ENCODE peak calls at places on chromosome 16, in nine cellular contexts. One of them, this sample, is unnamed.
A peak's percentile ranks its signal among the peaks of the same experiment; 100 is the strongest.

GRCh38 chr16:30570621-30571443 is 682 bp downstream of the ZNF688 start:
- DNase-seq in A549: no peak
- DNase-seq in activated CD8-positive, alpha-beta memory T cell treated with anti-CD3 and anti-CD28 coated beads for 48 hours: no peak
- DNase-seq in naive thymus-derived CD8-positive, alpha-beta T cell: no peak
- DNase-seq in NCI-H1092 treated with DMSO at 0.1 percent for 48 hours: peak; percentile 36
- DNase-seq in iris pigment epithelial cell: no peak
- DNase-seq in ELF-1: no peak
- DNase-seq in GM20000: peak; percentile 57
- DNase-seq in AG04449: no peak
- DNase-seq in this sample: no peak

GRCh38 chr16:15874745-15875314 is 13.6 kb downstream of the CEP20 start:
- DNase-seq in activated CD8-positive, alpha-beta memory T cell treated with anti-CD3 and anti-CD28 coated beads for 48 hours: no peak
- DNase-seq in NCI-H1092 treated with DMSO at 0.1 percent for 48 hours: peak; percentile 5
- DNase-seq in AG04449: no peak
- DNase-seq in GM20000: no peak
- DNase-seq in naive thymus-derived CD8-positive, alpha-beta T cell: no peak
- DNase-seq in ELF-1: peak; percentile 48
- DNase-seq in A549: peak; percentile 87
- DNase-seq in iris pigment epithelial cell: peak; percentile 80
- DNase-seq in this sample: no peak

GRCh38 chr16:27430923-27431484 is 29.0 kb downstream of the IL21R start:
- DNase-seq in iris pigment epithelial cell: peak; percentile 48
- DNase-seq in NCI-H1092 treated with DMSO at 0.1 percent for 48 hours: no peak
- DNase-seq in A549: no peak
- DNase-seq in GM20000: no peak
- DNase-seq in AG04449: no peak
- DNase-seq in activated CD8-positive, alpha-beta memory T cell treated with anti-CD3 and anti-CD28 coated beads for 48 hours: no peak
- DNase-seq in ELF-1: peak; percentile 26
- DNase-seq in naive thymus-derived CD8-positive, alpha-beta T cell: no peak
- DNase-seq in this sample: no peak

GRCh38 chr16:50448522-50448921 is 79.7 kb upstream of the BRD7 start:
- DNase-seq in NCI-H1092 treated with DMSO at 0.1 percent for 48 hours: no peak
- DNase-seq in naive thymus-derived CD8-positive, alpha-beta T cell: no peak
- DNase-seq in GM20000: no peak
- DNase-seq in A549: no peak
- DNase-seq in AG04449: no peak
- DNase-seq in ELF-1: peak; percentile 40
- DNase-seq in iris pigment epithelial cell: no peak
- DNase-seq in activated CD8-positive, alpha-beta memory T cell treated with anti-CD3 and anti-CD28 coated beads for 48 hours: no peak
- DNase-seq in this sample: no peak

GRCh38 chr16:8522757-8523156 is 67.6 kb downstream of the TMEM114 start:
- DNase-seq in AG04449: no peak
- DNase-seq in ELF-1: no peak
- DNase-seq in A549: no peak
- DNase-seq in GM20000: no peak
- DNase-seq in naive thymus-derived CD8-positive, alpha-beta T cell: no peak
- DNase-seq in NCI-H1092 treated with DMSO at 0.1 percent for 48 hours: no peak
- DNase-seq in activated CD8-positive, alpha-beta memory T cell treated with anti-CD3 and anti-CD28 coated beads for 48 hours: no peak
- DNase-seq in iris pigment epithelial cell: no peak
- DNase-seq in this sample: no peak

GRCh38 chr16:80948886-80949502 is 57.7 kb downstream of the CMC2 start:
- DNase-seq in A549: peak; percentile 17
- DNase-seq in GM20000: peak; percentile 57
- DNase-seq in activated CD8-positive, alpha-beta memory T cell treated with anti-CD3 and anti-CD28 coated beads for 48 hours: no peak
- DNase-seq in NCI-H1092 treated with DMSO at 0.1 percent for 48 hours: peak; percentile 1
- DNase-seq in naive thymus-derived CD8-positive, alpha-beta T cell: no peak
- DNase-seq in ELF-1: peak; percentile 67
- DNase-seq in iris pigment epithelial cell: peak; percentile 46
- DNase-seq in AG04449: no peak
- DNase-seq in this sample: no peak

GRCh38 chr16:104355-104754 is 26.3 kb downstream of the MPG start:
- DNase-seq in NCI-H1092 treated with DMSO at 0.1 percent for 48 hours: no peak
- DNase-seq in activated CD8-positive, alpha-beta memory T cell treated with anti-CD3 and anti-CD28 coated beads for 48 hours: no peak
- DNase-seq in ELF-1: no peak
- DNase-seq in A549: no peak
- DNase-seq in naive thymus-derived CD8-positive, alpha-beta T cell: no peak
- DNase-seq in iris pigment epithelial cell: no peak
- DNase-seq in AG04449: no peak
- DNase-seq in GM20000: no peak
- DNase-seq in this sample: no peak

GRCh38 chr16:11596572-11597226 is 10.0 kb upstream of the LITAF start:
- DNase-seq in ELF-1: no peak
- DNase-seq in activated CD8-positive, alpha-beta memory T cell treated with anti-CD3 and anti-CD28 coated beads for 48 hours: no peak
- DNase-seq in A549: no peak
- DNase-seq in naive thymus-derived CD8-positive, alpha-beta T cell: no peak
- DNase-seq in iris pigment epithelial cell: no peak
- DNase-seq in AG04449: no peak
- DNase-seq in GM20000: no peak
- DNase-seq in NCI-H1092 treated with DMSO at 0.1 percent for 48 hours: no peak
- DNase-seq in this sample: no peak

GRCh38 chr16:71883849-71884638 is at the start of gene ZNF821:
- DNase-seq in iris pigment epithelial cell: peak; percentile 65
- DNase-seq in naive thymus-derived CD8-positive, alpha-beta T cell: peak; percentile 85
- DNase-seq in activated CD8-positive, alpha-beta memory T cell treated with anti-CD3 and anti-CD28 coated beads for 48 hours: peak; percentile 49
- DNase-seq in ELF-1: peak; percentile 93
- DNase-seq in NCI-H1092 treated with DMSO at 0.1 percent for 48 hours: peak; percentile 79
- DNase-seq in AG04449: no peak
- DNase-seq in A549: peak; percentile 78
- DNase-seq in GM20000: peak; percentile 93
- DNase-seq in this sample: peak; percentile 62

GRCh38 chr16:81442909-81443687 is 1.5 kb upstream of the CMIP start:
- DNase-seq in AG04449: no peak
- DNase-seq in NCI-H1092 treated with DMSO at 0.1 percent for 48 hours: no peak
- DNase-seq in ELF-1: no peak
- DNase-seq in naive thymus-derived CD8-positive, alpha-beta T cell: no peak
- DNase-seq in A549: no peak
- DNase-seq in activated CD8-positive, alpha-beta memory T cell treated with anti-CD3 and anti-CD28 coated beads for 48 hours: no peak
- DNase-seq in GM20000: no peak
- DNase-seq in iris pigment epithelial cell: no peak
- DNase-seq in this sample: no peak

GRCh38 chr16:57140866-57141668 is 44.8 kb downstream of the PSME3IP1 start:
- DNase-seq in AG04449: no peak
- DNase-seq in A549: no peak
- DNase-seq in naive thymus-derived CD8-positive, alpha-beta T cell: peak; percentile 34
- DNase-seq in NCI-H1092 treated with DMSO at 0.1 percent for 48 hours: no peak
- DNase-seq in iris pigment epithelial cell: no peak
- DNase-seq in ELF-1: no peak
- DNase-seq in activated CD8-positive, alpha-beta memory T cell treated with anti-CD3 and anti-CD28 coated beads for 48 hours: no peak
- DNase-seq in GM20000: no peak
- DNase-seq in this sample: no peak

GRCh38 chr16:49440156-49441065 is 66.8 kb downstream of the C16orf78 start:
- DNase-seq in AG04449: no peak
- DNase-seq in ELF-1: peak; percentile 38
- DNase-seq in iris pigment epithelial cell: no peak
- DNase-seq in GM20000: no peak
- DNase-seq in NCI-H1092 treated with DMSO at 0.1 percent for 48 hours: no peak
- DNase-seq in activated CD8-positive, alpha-beta memory T cell treated with anti-CD3 and anti-CD28 coated beads for 48 hours: no peak
- DNase-seq in naive thymus-derived CD8-positive, alpha-beta T cell: no peak
- DNase-seq in A549: no peak
- DNase-seq in this sample: no peak

GRCh38 chr16:67552476-67552875 is 9.8 kb upstream of the CTCF start:
- DNase-seq in NCI-H1092 treated with DMSO at 0.1 percent for 48 hours: peak; percentile 56
- DNase-seq in naive thymus-derived CD8-positive, alpha-beta T cell: no peak
- DNase-seq in AG04449: no peak
- DNase-seq in ELF-1: peak; percentile 29
- DNase-seq in GM20000: no peak
- DNase-seq in iris pigment epithelial cell: no peak
- DNase-seq in A549: no peak
- DNase-seq in activated CD8-positive, alpha-beta memory T cell treated with anti-CD3 and anti-CD28 coated beads for 48 hours: no peak
- DNase-seq in this sample: no peak

GRCh38 chr16:6105115-6105514 is 1007.5 kb upstream of the EEF2KMT start:
- DNase-seq in AG04449: no peak
- DNase-seq in naive thymus-derived CD8-positive, alpha-beta T cell: no peak
- DNase-seq in NCI-H1092 treated with DMSO at 0.1 percent for 48 hours: no peak
- DNase-seq in iris pigment epithelial cell: no peak
- DNase-seq in A549: no peak
- DNase-seq in GM20000: no peak
- DNase-seq in ELF-1: no peak
- DNase-seq in activated CD8-positive, alpha-beta memory T cell treated with anti-CD3 and anti-CD28 coated beads for 48 hours: no peak
- DNase-seq in this sample: no peak

GRCh38 chr16:86585821-86586611 is 7.7 kb downstream of the FOXL1 start:
- DNase-seq in naive thymus-derived CD8-positive, alpha-beta T cell: no peak
- DNase-seq in activated CD8-positive, alpha-beta memory T cell treated with anti-CD3 and anti-CD28 coated beads for 48 hours: no peak
- DNase-seq in NCI-H1092 treated with DMSO at 0.1 percent for 48 hours: no peak
- DNase-seq in ELF-1: no peak
- DNase-seq in AG04449: peak; percentile 84
- DNase-seq in A549: no peak
- DNase-seq in GM20000: no peak
- DNase-seq in iris pigment epithelial cell: peak; percentile 58
- DNase-seq in this sample: no peak

GRCh38 chr16:20897253-20897896 is 2.8 kb downstream of the DCUN1D3 start:
- DNase-seq in AG04449: no peak
- DNase-seq in iris pigment epithelial cell: peak; percentile 91
- DNase-seq in ELF-1: no peak
- DNase-seq in naive thymus-derived CD8-positive, alpha-beta T cell: no peak
- DNase-seq in NCI-H1092 treated with DMSO at 0.1 percent for 48 hours: no peak
- DNase-seq in activated CD8-positive, alpha-beta memory T cell treated with anti-CD3 and anti-CD28 coated beads for 48 hours: no peak
- DNase-seq in A549: no peak
- DNase-seq in GM20000: no peak
- DNase-seq in this sample: no peak

GRCh38 chr16:23353440-23353839 is 51.3 kb downstream of the SCNN1B start:
- DNase-seq in iris pigment epithelial cell: no peak
- DNase-seq in NCI-H1092 treated with DMSO at 0.1 percent for 48 hours: no peak
- DNase-seq in GM20000: no peak
- DNase-seq in activated CD8-positive, alpha-beta memory T cell treated with anti-CD3 and anti-CD28 coated beads for 48 hours: no peak
- DNase-seq in naive thymus-derived CD8-positive, alpha-beta T cell: no peak
- DNase-seq in ELF-1: no peak
- DNase-seq in A549: no peak
- DNase-seq in AG04449: no peak
- DNase-seq in this sample: no peak

GRCh38 chr16:57889960-57890751 is 80.8 kb downstream of the CNGB1 start:
- DNase-seq in naive thymus-derived CD8-positive, alpha-beta T cell: no peak
- DNase-seq in iris pigment epithelial cell: peak; percentile 79
- DNase-seq in activated CD8-positive, alpha-beta memory T cell treated with anti-CD3 and anti-CD28 coated beads for 48 hours: no peak
- DNase-seq in AG04449: no peak
- DNase-seq in ELF-1: no peak
- DNase-seq in NCI-H1092 treated with DMSO at 0.1 percent for 48 hours: no peak
- DNase-seq in GM20000: no peak
- DNase-seq in A549: no peak
- DNase-seq in this sample: no peak

GRCh38 chr16:27819356-27819755 is 244.2 kb downstream of the GSG1L start:
- DNase-seq in naive thymus-derived CD8-positive, alpha-beta T cell: peak; percentile 55
- DNase-seq in AG04449: no peak
- DNase-seq in GM20000: no peak
- DNase-seq in ELF-1: no peak
- DNase-seq in iris pigment epithelial cell: no peak
- DNase-seq in NCI-H1092 treated with DMSO at 0.1 percent for 48 hours: no peak
- DNase-seq in A549: no peak
- DNase-seq in activated CD8-positive, alpha-beta memory T cell treated with anti-CD3 and anti-CD28 coated beads for 48 hours: no peak
- DNase-seq in this sample: no peak

GRCh38 chr16:80100846-80101451 is 439.8 kb upstream of the DYNLRB2 start:
- DNase-seq in ELF-1: no peak
- DNase-seq in GM20000: no peak
- DNase-seq in activated CD8-positive, alpha-beta memory T cell treated with anti-CD3 and anti-CD28 coated beads for 48 hours: no peak
- DNase-seq in iris pigment epithelial cell: no peak
- DNase-seq in A549: no peak
- DNase-seq in AG04449: no peak
- DNase-seq in naive thymus-derived CD8-positive, alpha-beta T cell: no peak
- DNase-seq in NCI-H1092 treated with DMSO at 0.1 percent for 48 hours: peak; percentile 3
- DNase-seq in this sample: no peak